ENCODE peak calls at places on chromosomes 5 and 9, in nine cellular contexts. S is sigmoid colon; X is fibroblast of lung; L is right cardiac atrium; V is CD8-positive, alpha-beta T cell; T is heart right ventricle; B is naive thymus-derived CD4-positive, alpha-beta T cell; M is BE2C; J is DND-41. H is an unnamed sample.

GRCh38 chr5:76673125-76673524 is 42.8 kb upstream of the F2R start:
- DNase-seq in S (no peak), X (no peak), L (no peak), V (no peak), T (no peak), B (no peak), M (no peak), J (no peak), H (no peak)

GRCh38 chr5:139569276-139569955 is 8.3 kb downstream of the UBE2D2 start:
- DNase-seq in S (no peak), X (peak; percentile 25), L (no peak), V (no peak), T (no peak), B (no peak), M (no peak), J (no peak), H (no peak)

GRCh38 chr5:179118756-179119414 is 58.7 kb downstream of the ZNF354C start:
- DNase-seq in S (no peak), X (no peak), L (no peak), V (peak; percentile 31), T (no peak), B (no peak), M (no peak), J (no peak), H (no peak)

GRCh38 chr5:179700401-179700918 is 1.7 kb downstream of the CANX start:
- DNase-seq in S (no peak), X (peak; percentile 28), L (no peak), V (no peak), T (no peak), B (no peak), M (no peak), J (no peak), H (no peak)

GRCh38 chr5:141135030-141135717 is at the start of gene PCDHB5:
- DNase-seq in S (no peak), X (peak; percentile 2), L (no peak), V (no peak), T (no peak), B (no peak), M (peak; percentile 42), J (no peak), H (peak; percentile 1)

GRCh38 chr5:171306785-171307591 is 2.1 kb upstream of the TLX3 start:
- DNase-seq in S (no peak), X (no peak), L (no peak), V (no peak), T (no peak), B (no peak), M (no peak), J (peak; percentile 88), H (no peak)

GRCh38 chr5:1094670-1095190 is 17.1 kb downstream of the SLC12A7 start:
- DNase-seq in S (no peak), X (no peak), L (no peak), V (no peak), T (no peak), B (no peak), M (no peak), J (no peak), H (no peak)

GRCh38 chr5:150624334-150625163 is 15.9 kb upstream of the SYNPO start:
- DNase-seq in S (no peak), X (no peak), L (peak; percentile 80), V (no peak), T (peak; percentile 60), B (no peak), M (peak; percentile 47), J (no peak), H (no peak)

GRCh38 chr5:75611324-75612210 is at the start of gene ANKDD1B:
- DNase-seq in S (peak; percentile 70), X (peak; percentile 64), L (peak; percentile 64), V (no peak), T (peak; percentile 20), B (no peak), M (peak; percentile 37), J (no peak), H (no peak)

GRCh38 chr5:53167836-53168235 is 58.3 kb upstream of the MOCS2 start:
- DNase-seq in S (peak; percentile 78), X (peak; percentile 24), L (peak; percentile 81), V (no peak), T (peak; percentile 15), B (no peak), M (no peak), J (no peak), H (no peak)

GRCh38 chr9:19618816-19619215 is 170.0 kb downstream of the SLC24A2 start:
- DNase-seq in S (no peak), X (no peak), L (no peak), V (no peak), T (no peak), B (no peak), M (no peak), J (no peak), H (no peak)

GRCh38 chr9:131722260-131722659 is 17.6 kb downstream of the RAPGEF1 start:
- DNase-seq in S (no peak), X (no peak), L (peak; percentile 83), V (no peak), T (peak; percentile 58), B (no peak), M (peak; percentile 80), J (no peak), H (no peak)

GRCh38 chr9:131727795-131728545 is 11.9 kb downstream of the RAPGEF1 start:
- DNase-seq in S (no peak), X (peak; percentile 62), L (no peak), V (no peak), T (no peak), B (no peak), M (no peak), J (peak; percentile 14), H (no peak)

GRCh38 chr9:131723632-131724031 is 16.2 kb downstream of the RAPGEF1 start:
- DNase-seq in S (no peak), X (no peak), L (no peak), V (no peak), T (no peak), B (no peak), M (no peak), J (no peak), H (no peak)

GRCh38 chr9:131727184-131727785 is 12.6 kb downstream of the RAPGEF1 start:
- DNase-seq in S (peak; percentile 75), X (peak; percentile 77), L (no peak), V (no peak), T (no peak), B (no peak), M (no peak), J (no peak), H (no peak)

GRCh38 chr9:131724678-131725077 is 15.2 kb downstream of the RAPGEF1 start:
- DNase-seq in S (no peak), X (no peak), L (no peak), V (no peak), T (no peak), B (no peak), M (no peak), J (no peak), H (peak; percentile 77)
- H3K4me1 ChIP-seq in S (no peaks in the 10 kb centered on the region), X (peaks cover 19% of the 10 kb centered on the region), L (peaks cover 9% of the 10 kb centered on the region), V (peaks cover 61% of the 10 kb centered on the region), T (peaks cover 44% of the 10 kb centered on the region), B (peaks cover 58% of the 10 kb centered on the region), M (peaks cover 24% of the 10 kb centered on the region), J (peaks cover 25% of the 10 kb centered on the region), H (peaks cover 66% of the 10 kb centered on the region)

DNA sequence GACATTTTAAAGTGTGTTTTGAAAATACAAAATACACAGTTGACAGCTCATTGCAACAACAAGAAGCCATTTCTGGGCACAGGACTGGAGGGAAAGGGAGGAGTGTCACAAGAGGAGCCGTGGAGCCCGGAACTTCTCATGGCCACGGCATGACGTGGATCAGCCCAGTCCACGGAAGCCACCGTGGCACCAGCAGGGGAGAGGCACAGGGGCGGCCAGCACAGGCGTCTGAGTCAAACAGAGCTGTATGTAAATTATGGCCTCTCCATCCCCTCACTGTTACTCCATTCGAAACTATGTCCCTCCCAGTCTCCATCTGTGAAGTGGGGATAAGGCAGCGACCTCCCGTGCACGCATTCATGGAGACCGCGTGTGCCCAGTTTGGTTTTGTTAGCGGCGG is 165.6 kb upstream of the IRX2 start:
- DNase-seq in S (no peak), X (no peak), L (no peak), V (peak; percentile 44), T (no peak), B (no peak), M (no peak), J (no peak), H (no peak)
- H3K9me3 ChIP-seq in S (no peaks in the 10 kb centered on the region), X (no peaks in the 10 kb centered on the region), L (peaks cover 8% of the 10 kb centered on the region), V (no peaks in the 10 kb centered on the region), T (peaks cover 19% of the 10 kb centered on the region), B (no peaks in the 10 kb centered on the region), M (no peaks in the 10 kb centered on the region), J (peaks cover 26% of the 10 kb centered on the region), H (peaks cover 4% of the 10 kb centered on the region)

DNA sequence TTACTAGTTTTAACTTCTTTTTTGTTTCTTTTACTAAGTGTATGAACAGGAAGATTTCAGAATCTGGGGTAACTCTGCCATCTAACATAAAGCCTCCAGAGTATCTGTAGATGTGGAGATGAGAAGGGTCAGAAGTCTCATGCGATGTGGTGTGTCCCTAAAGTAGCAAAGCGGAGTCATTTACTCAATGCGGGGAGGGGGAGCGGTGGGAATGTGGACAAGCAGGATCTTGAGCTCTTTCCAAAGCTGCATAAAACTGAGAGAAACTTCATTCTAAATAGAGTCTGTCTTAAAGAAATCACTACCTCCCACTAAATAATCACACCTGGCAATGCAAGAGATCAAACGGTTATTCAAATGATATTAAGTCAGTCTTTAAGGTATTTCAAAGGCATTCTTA is 92.4 kb downstream of the MED27 start:
- DNase-seq in S (no peak), X (no peak), L (no peak), V (no peak), T (no peak), B (no peak), M (no peak), J (no peak), H (no peak)
- H3K27me3 ChIP-seq in S (no peaks in the 10 kb centered on the region), X (no peaks in the 10 kb centered on the region), L (no peaks in the 10 kb centered on the region), V (no peaks in the 10 kb centered on the region), T (no peaks in the 10 kb centered on the region), B (no peaks in the 10 kb centered on the region), M (no peaks in the 10 kb centered on the region), J (no peaks in the 10 kb centered on the region), H (no peaks in the 10 kb centered on the region)

DNA sequence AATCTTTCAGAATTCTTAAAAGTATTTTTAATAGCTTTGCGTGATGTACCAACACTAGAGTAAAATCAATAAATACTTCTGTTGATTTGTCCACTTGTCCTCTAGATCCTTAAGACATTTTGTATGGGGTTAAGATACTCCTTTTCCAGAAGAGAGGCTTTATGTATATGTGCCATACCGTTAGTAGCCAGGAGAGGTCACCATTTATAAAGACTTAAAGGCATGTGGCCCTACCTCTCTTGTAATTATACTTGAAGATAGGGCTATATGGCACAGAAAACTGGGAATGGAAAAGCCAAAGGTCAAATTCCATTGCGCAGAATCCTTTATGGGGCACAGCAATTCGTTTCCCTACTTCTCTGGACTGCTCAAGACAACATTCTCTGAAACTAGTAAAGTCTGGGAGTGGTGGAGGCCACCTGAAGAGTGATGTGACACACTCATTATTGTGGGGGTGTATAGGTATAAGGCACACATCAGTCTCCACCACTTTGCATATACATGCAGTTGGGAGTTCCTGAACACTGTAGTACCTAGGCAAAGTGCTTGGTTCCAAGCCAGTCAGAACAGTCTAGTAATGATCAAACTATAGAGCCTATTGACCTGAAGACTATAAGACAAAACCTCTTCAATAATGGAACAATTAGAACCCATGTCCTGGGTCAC is 140.1 kb upstream of the FBXL17 start:
- DNase-seq in S (no peak), X (peak; percentile 48), L (no peak), V (no peak), T (no peak), B (no peak), M (peak; percentile 38), J (peak; percentile 38), H (no peak)
- H3K4me1 ChIP-seq in S (no peaks in the 10 kb centered on the region), X (no peaks in the 10 kb centered on the region), L (peaks cover 2% of the 10 kb centered on the region), V (no peaks in the 10 kb centered on the region), T (no peaks in the 10 kb centered on the region), B (no peaks in the 10 kb centered on the region), M (no peaks in the 10 kb centered on the region), J (no peaks in the 10 kb centered on the region), H (no peaks in the 10 kb centered on the region)

H was measured in CD4-positive, CD25-positive, alpha-beta regulatory T cell.